ENCODE peak calls at places on chromosome 6, in four cellular contexts. L, K, D and O are unnamed samples.

GRCh38 chr6:166572370-166573261 is 13.9 kb downstream of the RAMACL start:
- DNase-seq in L (no peak), K (no peak), D (no peak), O (no peak)

GRCh38 chr6:141946502-141946901 is 186.2 kb upstream of the GJE1 start:
- DNase-seq in L (no peak), K (no peak), D (no peak), O (peak)

GRCh38 chr6:45946352-45946751 is 69.3 kb downstream of the CLIC5 start:
- DNase-seq in L (no peak), K (peak), D (no peak), O (no peak)

GRCh38 chr6:164690241-164690640 is 619.2 kb downstream of the C6orf118 start:
- DNase-seq in L (no peak), K (no peak), D (no peak), O (no peak)

GRCh38 chr6:54366647-54367327 is 58.5 kb downstream of the TINAG start:
- DNase-seq in L (no peak), K (no peak), D (no peak), O (no peak)

GRCh38 chr6:117477988-117478852 is 4.3 kb upstream of the DCBLD1 start:
- DNase-seq in L (no peak), K (peak), D (no peak), O (peak)

GRCh38 chr6:13500264-13500663 is 12.9 kb upstream of the GFOD1 start:
- DNase-seq in L (no peak), K (no peak), D (no peak), O (no peak)

GRCh38 chr6:20630617-20631448 is 96.6 kb downstream of the CDKAL1 start:
- DNase-seq in L (no peak), K (no peak), D (peak), O (no peak)

GRCh38 chr6:2970753-2971419 is 481 bp downstream of the SERPINB6 start:
- DNase-seq in L (no peak), K (peak), D (no peak), O (peak)

GRCh38 chr6:141033101-141033500 is 1099.6 kb upstream of the GJE1 start:
- DNase-seq in L (no peak), K (no peak), D (no peak), O (no peak)

GRCh38 chr6:117494694-117495318 is 12.3 kb downstream of the DCBLD1 start:
- DNase-seq in L (no peak), K (no peak), D (no peak), O (no peak)

GRCh38 chr6:72422126-72422680 is 199.7 kb upstream of the KCNQ5 start:
- DNase-seq in L (no peak), K (no peak), D (no peak), O (no peak)

GRCh38 chr6:25889877-25890853 is 16.1 kb upstream of the SLC17A3 start:
- DNase-seq in L (no peak), K (peak), D (no peak), O (no peak)

GRCh38 chr6:43683708-43684455 is 3.7 kb downstream of the MRPS18A start:
- DNase-seq in L (peak), K (no peak), D (no peak), O (no peak)

GRCh38 chr6:87444362-87444761 is 28.4 kb upstream of the SLC35A1 start:
- DNase-seq in L (no peak), K (no peak), D (no peak), O (no peak)

GRCh38 chr6:138291036-138291848 is 73.0 kb upstream of the PBOV1 start:
- DNase-seq in L (no peak), K (no peak), D (no peak), O (no peak)

GRCh38 chr6:136408205-136408604 is 118.6 kb upstream of the BCLAF1 start:
- DNase-seq in L (no peak), K (no peak), D (no peak), O (no peak)

GRCh38 chr6:134956676-134957075 is 6.8 kb upstream of the ALDH8A1 start:
- DNase-seq in L (no peak), K (no peak), D (no peak), O (no peak)

GRCh38 chr6:5146396-5146795 is 61.3 kb downstream of the PPP1R3G start:
- DNase-seq in L (no peak), K (no peak), D (no peak), O (no peak)

GRCh38 chr6:42429836-42430235 is 21.9 kb downstream of the TRERF1 start:
- DNase-seq in L (no peak), K (no peak), D (no peak), O (no peak)

GRCh38 chr6:160101262-160102205 is 20.1 kb upstream of the SLC22A1 start:
- DNase-seq in L (no peak), K (peak), D (no peak), O (no peak)
- TF ChIP-seq SPI1 in L (no peak), K (peak), D (no peak), O (no peak)

DNA sequence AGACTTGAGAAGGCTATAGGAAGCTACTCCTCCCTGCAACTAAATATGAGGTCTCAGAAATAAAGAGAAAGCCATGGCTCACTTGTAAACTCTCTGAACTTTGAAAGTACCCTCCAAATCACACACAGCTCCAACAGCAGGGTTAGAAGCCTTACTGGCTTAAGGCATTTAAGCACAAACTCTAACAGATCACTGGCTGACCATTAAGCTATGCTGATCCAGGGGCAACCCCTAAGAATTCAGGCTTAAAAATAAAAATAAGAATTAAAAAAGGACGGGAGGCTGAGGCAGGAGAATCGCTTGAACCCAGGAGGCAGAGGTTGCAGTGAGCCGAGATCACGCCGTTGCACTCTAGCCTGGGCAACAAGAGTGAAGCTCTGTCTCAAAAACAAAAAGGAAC is 21.8 kb downstream of the HLA-E start:
- DNase-seq in L (no peak), K (no peak), D (no peak), O (no peak)
- TF ChIP-seq SPI1 in L (no peak), K (no peak), D (no peak), O (no peak)

GRCh38 chr6:153092082-153093013 is 38.7 kb downstream of the RGS17 start:
- DNase-seq in L (no peak), K (no peak), D (peak), O (peak)
- TF ChIP-seq SPI1 in L (peak), K (no peak), D (peak), O (no peak)

DNA sequence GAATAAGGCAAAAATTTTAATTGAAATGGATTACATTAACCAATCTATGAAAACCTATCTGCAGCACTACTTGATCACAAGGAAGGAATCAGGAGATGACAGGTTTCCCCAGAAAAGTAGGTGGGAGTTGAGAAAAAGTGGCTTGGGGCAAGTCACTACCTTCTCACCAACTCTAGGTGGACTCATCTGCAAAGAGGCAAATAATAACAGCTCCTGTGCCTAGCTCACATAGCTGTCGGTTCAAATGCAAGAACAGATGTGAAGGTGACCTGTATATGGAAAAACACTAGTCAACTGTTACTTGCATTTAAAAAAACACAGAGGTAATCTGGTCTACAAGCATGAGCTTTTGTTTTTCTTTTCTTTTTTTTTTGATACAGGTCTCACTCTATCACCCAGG is 67.2 kb downstream of the POPDC3 start:
- DNase-seq in L (no peak), K (peak), D (no peak), O (no peak)
- TF ChIP-seq SPI1 in L (no peak), K (no peak), D (no peak), O (no peak)